ENCODE peak calls at places on chromosome 4, in seven cellular contexts. Z, O, L, S, X, R and E are unnamed samples.

GRCh38 chr4:47790105-47790504 is 47.8 kb downstream of the CORIN start:
- DNase-seq in X (no peak), R (no peak), O (no peak), S (no peak), L (no peak), Z (no peak), E (no peak)

GRCh38 chr4:85210353-85210752 is 243.9 kb upstream of the WDFY3 start:
- DNase-seq in X (peak; percentile 86), Z (no peak), R (no peak), L (no peak), O (no peak), S (no peak), E (no peak)

GRCh38 chr4:54484361-54484760 is 173.4 kb upstream of the KIT start:
- DNase-seq in O (no peak), Z (no peak), X (peak; percentile 18), S (peak; percentile 74), R (no peak), L (no peak), E (no peak)

GRCh38 chr4:57093816-57094481 is 16.2 kb downstream of the IGFBP7 start:
- DNase-seq in L (no peak), O (no peak), X (no peak), R (no peak), S (no peak), Z (no peak), E (no peak)

GRCh38 chr4:7328913-7329638 is 105.7 kb downstream of the PSAPL1 start:
- DNase-seq in X (peak; percentile 85), L (no peak), Z (no peak), S (no peak), R (no peak), O (peak; percentile 25), E (no peak)

GRCh38 chr4:21879187-21879586 is 69.4 kb downstream of the KCNIP4 start:
- DNase-seq in R (no peak), S (no peak), Z (peak; percentile 34), X (peak; percentile 21), L (no peak), O (no peak), E (peak; percentile 15)

GRCh38 chr4:107519057-107519456 is 201.0 kb downstream of the PAPSS1 start:
- DNase-seq in L (peak; percentile 42), Z (peak; percentile 0), X (peak; percentile 43), O (no peak), S (no peak), R (peak; percentile 8), E (peak; percentile 8)

GRCh38 chr4:8504279-8505007 is 63.9 kb downstream of the TRMT44 start:
- DNase-seq in X (peak; percentile 39), O (no peak), Z (peak; percentile 53), R (peak; percentile 25), S (no peak), L (peak; percentile 6), E (no peak)

GRCh38 chr4:48343531-48343930 is 2.2 kb downstream of the SLAIN2 start:
- DNase-seq in O (no peak), Z (no peak), R (no peak), L (no peak), S (no peak), X (peak; percentile 13), E (no peak)

GRCh38 chr4:140018931-140019618 is 134.9 kb downstream of the MAML3 start:
- DNase-seq in R (no peak), X (peak; percentile 87), S (no peak), L (no peak), Z (no peak), O (no peak), E (peak; percentile 6)

GRCh38 chr4:184473515-184474260 is 662 bp downstream of the IRF2 start:
- DNase-seq in S (peak; percentile 26), Z (peak; percentile 81), X (peak; percentile 16), R (peak; percentile 15), O (no peak), L (peak; percentile 60), E (peak; percentile 67)

GRCh38 chr4:82948647-82949204 is 48.2 kb downstream of the THAP9 start:
- DNase-seq in R (no peak), Z (no peak), X (peak; percentile 29), L (no peak), O (no peak), S (no peak), E (no peak)

GRCh38 chr4:170243662-170244288 is 154.0 kb upstream of the AADAT start:
- DNase-seq in L (no peak), R (no peak), S (no peak), X (no peak), Z (no peak), O (no peak), E (no peak)

GRCh38 chr4:5619913-5620625 is 88.3 kb downstream of the EVC2 start:
- DNase-seq in L (no peak), S (no peak), O (no peak), R (no peak), X (no peak), Z (peak; percentile 25), E (peak; percentile 60)

GRCh38 chr4:1381181-1381621 is 25.0 kb downstream of the NKX1-1 start:
- DNase-seq in R (no peak), O (no peak), S (no peak), L (no peak), X (no peak), Z (no peak), E (no peak)

GRCh38 chr4:56906534-56906933 is 1.2 kb upstream of the REST start:
- DNase-seq in X (no peak), Z (no peak), L (no peak), O (no peak), S (no peak), R (no peak), E (peak; percentile 39)

GRCh38 chr4:153233761-153234371 is 29.6 kb downstream of the TRIM2 start:
- DNase-seq in R (peak; percentile 57), X (peak; percentile 90), O (peak; percentile 94), Z (no peak), S (no peak), L (peak; percentile 51), E (no peak)

GRCh38 chr4:65917486-65917885 is 247.2 kb upstream of the EPHA5 start:
- DNase-seq in X (peak; percentile 56), S (no peak), Z (no peak), O (peak; percentile 39), L (no peak), R (no peak), E (no peak)

GRCh38 chr4:36325499-36325898 is 44.1 kb downstream of the DTHD1 start:
- DNase-seq in O (no peak), S (no peak), L (peak; percentile 13), Z (no peak), R (no peak), X (no peak), E (peak; percentile 63)

GRCh38 chr4:36321176-36321575 is 39.8 kb downstream of the DTHD1 start:
- DNase-seq in Z (no peak), L (no peak), S (no peak), O (no peak), X (no peak), R (no peak), E (no peak)

GRCh38 chr4:36323801-36324419 is 42.5 kb downstream of the DTHD1 start:
- DNase-seq in X (no peak), R (no peak), O (no peak), Z (no peak), S (no peak), L (no peak), E (peak; percentile 34)

GRCh38 chr4:36324808-36325207 is 43.4 kb downstream of the DTHD1 start:
- DNase-seq in Z (no peak), R (no peak), O (no peak), S (no peak), L (no peak), X (no peak), E (no peak)

GRCh38 chr4:36322921-36323354 is 41.5 kb downstream of the DTHD1 start:
- DNase-seq in X (no peak), L (no peak), Z (no peak), S (peak; percentile 39), R (no peak), O (no peak), E (peak; percentile 43)
- H3K4me3 ChIP-seq in X (no peak overlapping the region), L (no peak overlapping the region), Z (no peak overlapping the region), S (no peak overlapping the region), R (no peak overlapping the region), O (no peak overlapping the region), E (no peak overlapping the region)

DNA sequence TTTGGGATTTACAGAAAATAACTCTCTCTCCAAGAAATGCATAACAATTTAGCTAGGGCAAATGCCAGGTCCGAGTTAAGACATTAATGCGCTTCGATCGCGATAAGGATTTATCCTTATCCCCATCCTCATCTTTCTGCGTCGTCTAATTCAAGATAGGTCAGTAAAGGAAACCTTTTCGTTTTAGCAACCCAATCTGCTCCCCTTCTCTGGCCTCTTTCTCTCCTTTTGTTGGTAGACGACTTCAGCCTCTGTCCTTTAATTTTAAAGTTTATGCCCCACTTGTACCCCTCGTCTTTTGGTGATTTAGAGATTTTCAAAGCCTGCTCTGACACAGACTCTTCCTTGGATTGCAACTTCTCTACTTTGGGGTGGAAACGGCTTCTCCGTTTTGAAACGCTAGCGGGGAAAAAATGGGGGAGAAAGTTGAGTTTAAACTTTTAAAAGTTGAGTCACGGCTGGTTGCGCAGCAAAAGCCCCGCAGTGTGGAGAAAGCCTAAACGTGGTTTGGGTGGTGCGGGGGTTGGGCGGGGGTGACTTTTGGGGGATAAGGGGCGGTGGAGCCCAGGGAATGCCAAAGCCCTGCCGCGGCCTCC is 533 bp upstream of the FGF2 start:
- DNase-seq in O (no peak), R (no peak), L (no peak), X (no peak), Z (peak; percentile 29), S (no peak), E (peak; percentile 11)
- H3K4me3 ChIP-seq in O (peak overlapping the region; percentile 85), R (peak overlapping the region; percentile 46), L (no peak overlapping the region), X (no peak overlapping the region), Z (peak overlapping the region; percentile 97), S (no peak overlapping the region), E (no peak overlapping the region)

DNA sequence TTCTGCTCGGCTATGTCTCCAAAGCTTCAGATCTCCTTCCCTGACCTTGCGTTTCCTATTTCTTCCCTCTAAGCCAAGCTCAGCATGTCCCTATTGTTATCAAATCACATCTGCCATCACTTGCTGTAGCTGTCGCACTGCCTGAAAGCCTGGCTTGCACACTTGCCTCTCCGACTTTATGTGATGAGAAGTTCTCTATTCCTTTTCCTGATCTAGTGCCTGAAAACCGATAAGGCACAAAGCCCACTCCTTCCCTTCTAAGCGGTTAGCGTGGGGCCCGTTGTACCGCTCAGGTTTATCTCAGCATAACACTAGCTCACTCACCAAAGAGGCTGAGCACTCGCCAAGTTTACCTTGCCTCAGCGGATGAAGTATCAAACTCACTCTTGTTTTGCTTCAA is 816 bp downstream of the NMU start:
- DNase-seq in O (no peak), R (no peak), L (no peak), Z (peak; percentile 37), X (peak; percentile 26), S (no peak), E (no peak)
- H3K4me3 ChIP-seq in O (no peak overlapping the region), R (no peak overlapping the region), L (no peak overlapping the region), Z (peak overlapping the region; percentile 69), X (peak overlapping the region; percentile 69), S (no peak overlapping the region), E (no peak overlapping the region)

DNA sequence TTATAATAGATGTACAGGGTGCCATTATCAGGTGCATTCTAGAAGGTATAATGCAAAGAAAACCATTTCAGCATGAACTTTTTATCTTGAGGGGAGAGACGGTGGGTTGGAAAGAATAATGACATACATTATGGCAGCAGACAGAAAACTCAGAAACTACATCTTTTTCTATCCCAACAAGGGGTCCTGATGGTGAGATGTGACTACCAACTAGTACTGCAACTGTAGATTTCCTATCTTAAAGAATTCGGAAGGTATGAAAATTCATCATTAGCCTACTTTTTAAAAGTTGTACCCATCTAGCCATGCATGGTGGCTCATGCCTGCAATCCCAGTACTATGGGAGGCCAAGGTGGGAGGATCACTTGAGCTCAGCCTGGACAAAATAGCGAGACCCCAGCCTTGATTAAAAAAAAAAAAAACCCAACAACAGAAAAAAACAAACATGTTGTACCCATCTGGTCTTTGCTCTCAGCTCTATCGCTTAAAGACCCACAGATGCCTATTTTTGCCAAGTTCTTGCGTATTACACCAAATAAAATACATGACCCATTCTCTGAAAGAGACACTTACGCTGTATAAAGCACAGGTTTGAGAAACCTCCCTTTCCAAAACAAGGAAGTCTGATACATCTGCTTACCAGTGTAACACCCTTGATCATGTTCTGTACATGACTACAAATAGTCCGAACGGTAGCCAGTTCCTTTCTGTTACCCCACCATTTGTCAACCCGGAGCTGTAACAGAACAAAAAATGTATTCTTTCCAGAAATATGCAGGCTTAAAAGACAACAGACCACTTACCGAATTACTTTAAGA is 1.6 kb downstream of the RPL9 start:
- DNase-seq in Z (no peak), L (no peak), X (no peak), O (no peak), S (no peak), R (no peak), E (peak; percentile 32)
- H3K4me3 ChIP-seq in Z (peak overlapping the region; percentile 96), L (no peak overlapping the region), X (peak overlapping the region; percentile 100), O (peak overlapping the region; percentile 97), S (peak overlapping the region; percentile 69), R (peak overlapping the region; percentile 75), E (peak overlapping the region; percentile 90)